ENCODE peak calls at places on chromosomes 11 and 22, in ten cellular contexts. One of them, this sample, is unnamed.

GRCh38 chr11:103883291-103883690 is 153.1 kb upstream of the DDI1 start:
- DNase-seq in astrocyte of the spinal cord: no peak
- DNase-seq in NCI-H1417: no peak
- DNase-seq in activated T-cell treated with anti-CD3 and anti-CD28 coated beads, Interleukin-2, amount 50 U/mL, for 4 hours: no peak
- DNase-seq in NCI-H2107: no peak
- DNase-seq in stimulated activated CD8-positive, alpha-beta memory T cell treated with anti-CD3 and anti-CD28 coated beads, Interleukin-15, amount 100 ng/mL, for 48 hours: no peak
- DNase-seq in NCI-H2081 treated with DMSO at 0.1 percent for 48 hours: no peak
- DNase-seq in GM04504: no peak
- DNase-seq in Daoy: no peak
- DNase-seq in hepatic stellate cell: no peak
- DNase-seq in this sample: no peak

GRCh38 chr11:100632970-100633452 is 54.1 kb upstream of the ARHGAP42 start:
- DNase-seq in hepatic stellate cell: no peak
- DNase-seq in astrocyte of the spinal cord: peak; percentile 60
- DNase-seq in NCI-H1417: peak; percentile 18
- DNase-seq in stimulated activated CD8-positive, alpha-beta memory T cell treated with anti-CD3 and anti-CD28 coated beads, Interleukin-15, amount 100 ng/mL, for 48 hours: no peak
- DNase-seq in NCI-H2107: no peak
- DNase-seq in Daoy: peak; percentile 8
- DNase-seq in activated T-cell treated with anti-CD3 and anti-CD28 coated beads, Interleukin-2, amount 50 U/mL, for 4 hours: no peak
- DNase-seq in GM04504: no peak
- DNase-seq in NCI-H2081 treated with DMSO at 0.1 percent for 48 hours: no peak
- DNase-seq in this sample: no peak

GRCh38 chr11:117054382-117054781 is 43.8 kb downstream of the SIK3 start:
- DNase-seq in Daoy: no peak
- DNase-seq in activated T-cell treated with anti-CD3 and anti-CD28 coated beads, Interleukin-2, amount 50 U/mL, for 4 hours: no peak
- DNase-seq in GM04504: no peak
- DNase-seq in NCI-H2081 treated with DMSO at 0.1 percent for 48 hours: no peak
- DNase-seq in astrocyte of the spinal cord: no peak
- DNase-seq in stimulated activated CD8-positive, alpha-beta memory T cell treated with anti-CD3 and anti-CD28 coated beads, Interleukin-15, amount 100 ng/mL, for 48 hours: no peak
- DNase-seq in hepatic stellate cell: no peak
- DNase-seq in NCI-H1417: no peak
- DNase-seq in NCI-H2107: no peak
- DNase-seq in this sample: no peak

GRCh38 chr11:128039140-128040021 is 548.0 kb downstream of the ETS1 start:
- DNase-seq in NCI-H2107: no peak
- DNase-seq in GM04504: peak; percentile 95
- DNase-seq in astrocyte of the spinal cord: peak; percentile 90
- DNase-seq in hepatic stellate cell: peak; percentile 35
- DNase-seq in NCI-H2081 treated with DMSO at 0.1 percent for 48 hours: no peak
- DNase-seq in Daoy: peak; percentile 96
- DNase-seq in activated T-cell treated with anti-CD3 and anti-CD28 coated beads, Interleukin-2, amount 50 U/mL, for 4 hours: peak; percentile 70
- DNase-seq in NCI-H1417: no peak
- DNase-seq in stimulated activated CD8-positive, alpha-beta memory T cell treated with anti-CD3 and anti-CD28 coated beads, Interleukin-15, amount 100 ng/mL, for 48 hours: peak; percentile 74
- DNase-seq in this sample: peak; percentile 87

GRCh38 chr22:28981818-28982499 is 79.7 kb downstream of the C22orf31 start:
- DNase-seq in NCI-H2107: no peak
- DNase-seq in NCI-H2081 treated with DMSO at 0.1 percent for 48 hours: no peak
- DNase-seq in astrocyte of the spinal cord: no peak
- DNase-seq in stimulated activated CD8-positive, alpha-beta memory T cell treated with anti-CD3 and anti-CD28 coated beads, Interleukin-15, amount 100 ng/mL, for 48 hours: no peak
- DNase-seq in hepatic stellate cell: no peak
- DNase-seq in activated T-cell treated with anti-CD3 and anti-CD28 coated beads, Interleukin-2, amount 50 U/mL, for 4 hours: no peak
- DNase-seq in GM04504: no peak
- DNase-seq in Daoy: no peak
- DNase-seq in NCI-H1417: no peak
- DNase-seq in this sample: no peak

GRCh38 chr22:48265000-48265625 is 1502.7 kb downstream of the TBC1D22A start:
- DNase-seq in hepatic stellate cell: no peak
- DNase-seq in Daoy: no peak
- DNase-seq in stimulated activated CD8-positive, alpha-beta memory T cell treated with anti-CD3 and anti-CD28 coated beads, Interleukin-15, amount 100 ng/mL, for 48 hours: no peak
- DNase-seq in activated T-cell treated with anti-CD3 and anti-CD28 coated beads, Interleukin-2, amount 50 U/mL, for 4 hours: no peak
- DNase-seq in NCI-H2081 treated with DMSO at 0.1 percent for 48 hours: no peak
- DNase-seq in GM04504: no peak
- DNase-seq in astrocyte of the spinal cord: no peak
- DNase-seq in NCI-H1417: no peak
- DNase-seq in NCI-H2107: no peak
- DNase-seq in this sample: no peak

GRCh38 chr11:67271548-67272284 is 5.4 kb downstream of the GRK2 start:
- DNase-seq in activated T-cell treated with anti-CD3 and anti-CD28 coated beads, Interleukin-2, amount 50 U/mL, for 4 hours: peak; percentile 40
- DNase-seq in GM04504: no peak
- DNase-seq in Daoy: no peak
- DNase-seq in NCI-H2081 treated with DMSO at 0.1 percent for 48 hours: no peak
- DNase-seq in NCI-H2107: peak; percentile 76
- DNase-seq in hepatic stellate cell: no peak
- DNase-seq in NCI-H1417: peak; percentile 24
- DNase-seq in astrocyte of the spinal cord: no peak
- DNase-seq in stimulated activated CD8-positive, alpha-beta memory T cell treated with anti-CD3 and anti-CD28 coated beads, Interleukin-15, amount 100 ng/mL, for 48 hours: peak; percentile 75
- DNase-seq in this sample: peak; percentile 81

GRCh38 chr22:50671641-50672040 is 982 bp upstream of the SHANK3 start:
- DNase-seq in NCI-H2081 treated with DMSO at 0.1 percent for 48 hours: no peak
- DNase-seq in Daoy: peak; percentile 34
- DNase-seq in NCI-H1417: no peak
- DNase-seq in stimulated activated CD8-positive, alpha-beta memory T cell treated with anti-CD3 and anti-CD28 coated beads, Interleukin-15, amount 100 ng/mL, for 48 hours: no peak
- DNase-seq in hepatic stellate cell: peak; percentile 56
- DNase-seq in astrocyte of the spinal cord: no peak
- DNase-seq in activated T-cell treated with anti-CD3 and anti-CD28 coated beads, Interleukin-2, amount 50 U/mL, for 4 hours: no peak
- DNase-seq in NCI-H2107: no peak
- DNase-seq in GM04504: no peak
- DNase-seq in this sample: no peak

GRCh38 chr11:106133529-106133928 is 56.1 kb downstream of the AASDHPPT start:
- DNase-seq in GM04504: no peak
- DNase-seq in NCI-H2107: no peak
- DNase-seq in hepatic stellate cell: no peak
- DNase-seq in stimulated activated CD8-positive, alpha-beta memory T cell treated with anti-CD3 and anti-CD28 coated beads, Interleukin-15, amount 100 ng/mL, for 48 hours: no peak
- DNase-seq in NCI-H2081 treated with DMSO at 0.1 percent for 48 hours: no peak
- DNase-seq in NCI-H1417: no peak
- DNase-seq in Daoy: no peak
- DNase-seq in astrocyte of the spinal cord: no peak
- DNase-seq in activated T-cell treated with anti-CD3 and anti-CD28 coated beads, Interleukin-2, amount 50 U/mL, for 4 hours: no peak
- DNase-seq in this sample: no peak

GRCh38 chr22:27876684-27877083 is 42.4 kb downstream of the PITPNB start:
- DNase-seq in NCI-H2081 treated with DMSO at 0.1 percent for 48 hours: peak; percentile 35
- DNase-seq in NCI-H1417: peak; percentile 71
- DNase-seq in astrocyte of the spinal cord: peak; percentile 65
- DNase-seq in activated T-cell treated with anti-CD3 and anti-CD28 coated beads, Interleukin-2, amount 50 U/mL, for 4 hours: no peak
- DNase-seq in Daoy: no peak
- DNase-seq in stimulated activated CD8-positive, alpha-beta memory T cell treated with anti-CD3 and anti-CD28 coated beads, Interleukin-15, amount 100 ng/mL, for 48 hours: no peak
- DNase-seq in hepatic stellate cell: no peak
- DNase-seq in GM04504: no peak
- DNase-seq in NCI-H2107: peak; percentile 54
- DNase-seq in this sample: no peak

GRCh38 chr11:66080055-66080817 is 10.2 kb downstream of the PACS1 start:
- DNase-seq in GM04504: peak; percentile 81
- DNase-seq in NCI-H2081 treated with DMSO at 0.1 percent for 48 hours: no peak
- DNase-seq in Daoy: peak; percentile 73
- DNase-seq in stimulated activated CD8-positive, alpha-beta memory T cell treated with anti-CD3 and anti-CD28 coated beads, Interleukin-15, amount 100 ng/mL, for 48 hours: peak; percentile 44
- DNase-seq in astrocyte of the spinal cord: peak; percentile 71
- DNase-seq in NCI-H1417: no peak
- DNase-seq in activated T-cell treated with anti-CD3 and anti-CD28 coated beads, Interleukin-2, amount 50 U/mL, for 4 hours: peak; percentile 72
- DNase-seq in hepatic stellate cell: peak; percentile 80
- DNase-seq in NCI-H2107: no peak
- DNase-seq in this sample: peak; percentile 42

GRCh38 chr11:12167098-12167999 is 57.0 kb downstream of the MICAL2 start:
- DNase-seq in hepatic stellate cell: no peak
- DNase-seq in stimulated activated CD8-positive, alpha-beta memory T cell treated with anti-CD3 and anti-CD28 coated beads, Interleukin-15, amount 100 ng/mL, for 48 hours: no peak
- DNase-seq in NCI-H1417: peak; percentile 64
- DNase-seq in astrocyte of the spinal cord: peak; percentile 92
- DNase-seq in NCI-H2081 treated with DMSO at 0.1 percent for 48 hours: peak; percentile 25
- DNase-seq in GM04504: peak; percentile 75
- DNase-seq in NCI-H2107: no peak
- DNase-seq in Daoy: peak; percentile 95
- DNase-seq in activated T-cell treated with anti-CD3 and anti-CD28 coated beads, Interleukin-2, amount 50 U/mL, for 4 hours: no peak
- DNase-seq in this sample: no peak

GRCh38 chr11:64131657-64132387 is 34.1 kb downstream of the MACROD1 start:
- DNase-seq in activated T-cell treated with anti-CD3 and anti-CD28 coated beads, Interleukin-2, amount 50 U/mL, for 4 hours: no peak
- DNase-seq in hepatic stellate cell: no peak
- DNase-seq in NCI-H1417: peak; percentile 79
- DNase-seq in Daoy: no peak
- DNase-seq in NCI-H2081 treated with DMSO at 0.1 percent for 48 hours: no peak
- DNase-seq in NCI-H2107: no peak
- DNase-seq in GM04504: no peak
- DNase-seq in stimulated activated CD8-positive, alpha-beta memory T cell treated with anti-CD3 and anti-CD28 coated beads, Interleukin-15, amount 100 ng/mL, for 48 hours: no peak
- DNase-seq in astrocyte of the spinal cord: no peak
- DNase-seq in this sample: no peak

GRCh38 chr11:111426615-111427014 is 47.5 kb upstream of the POU2AF1 start:
- DNase-seq in NCI-H2081 treated with DMSO at 0.1 percent for 48 hours: no peak
- DNase-seq in hepatic stellate cell: no peak
- DNase-seq in Daoy: no peak
- DNase-seq in GM04504: no peak
- DNase-seq in NCI-H1417: peak; percentile 15
- DNase-seq in activated T-cell treated with anti-CD3 and anti-CD28 coated beads, Interleukin-2, amount 50 U/mL, for 4 hours: no peak
- DNase-seq in astrocyte of the spinal cord: no peak
- DNase-seq in NCI-H2107: no peak
- DNase-seq in stimulated activated CD8-positive, alpha-beta memory T cell treated with anti-CD3 and anti-CD28 coated beads, Interleukin-15, amount 100 ng/mL, for 48 hours: no peak
- DNase-seq in this sample: no peak

GRCh38 chr11:63761870-63762661 is 6.5 kb downstream of the ZFTA start:
- DNase-seq in astrocyte of the spinal cord: no peak
- DNase-seq in NCI-H2107: no peak
- DNase-seq in GM04504: no peak
- DNase-seq in Daoy: no peak
- DNase-seq in hepatic stellate cell: no peak
- DNase-seq in NCI-H1417: no peak
- DNase-seq in NCI-H2081 treated with DMSO at 0.1 percent for 48 hours: no peak
- DNase-seq in stimulated activated CD8-positive, alpha-beta memory T cell treated with anti-CD3 and anti-CD28 coated beads, Interleukin-15, amount 100 ng/mL, for 48 hours: no peak
- DNase-seq in activated T-cell treated with anti-CD3 and anti-CD28 coated beads, Interleukin-2, amount 50 U/mL, for 4 hours: no peak
- DNase-seq in this sample: no peak

GRCh38 chr11:66641834-66642233 is 3.3 kb downstream of the RBM4 start:
- DNase-seq in GM04504: no peak
- DNase-seq in Daoy: no peak
- DNase-seq in astrocyte of the spinal cord: no peak
- DNase-seq in NCI-H2081 treated with DMSO at 0.1 percent for 48 hours: no peak
- DNase-seq in NCI-H1417: peak; percentile 4
- DNase-seq in NCI-H2107: no peak
- DNase-seq in stimulated activated CD8-positive, alpha-beta memory T cell treated with anti-CD3 and anti-CD28 coated beads, Interleukin-15, amount 100 ng/mL, for 48 hours: no peak
- DNase-seq in hepatic stellate cell: no peak
- DNase-seq in activated T-cell treated with anti-CD3 and anti-CD28 coated beads, Interleukin-2, amount 50 U/mL, for 4 hours: no peak
- DNase-seq in this sample: no peak

GRCh38 chr11:78030429-78031325 is 7.6 kb upstream of the KCTD14 start:
- DNase-seq in hepatic stellate cell: no peak
- DNase-seq in NCI-H2081 treated with DMSO at 0.1 percent for 48 hours: peak; percentile 94
- DNase-seq in activated T-cell treated with anti-CD3 and anti-CD28 coated beads, Interleukin-2, amount 50 U/mL, for 4 hours: no peak
- DNase-seq in stimulated activated CD8-positive, alpha-beta memory T cell treated with anti-CD3 and anti-CD28 coated beads, Interleukin-15, amount 100 ng/mL, for 48 hours: no peak
- DNase-seq in GM04504: no peak
- DNase-seq in NCI-H2107: peak; percentile 88
- DNase-seq in Daoy: peak; percentile 74
- DNase-seq in NCI-H1417: peak; percentile 80
- DNase-seq in astrocyte of the spinal cord: peak; percentile 78
- DNase-seq in this sample: no peak

GRCh38 chr11:78460468-78460867 is 42.8 kb upstream of the GAB2 start:
- DNase-seq in NCI-H1417: no peak
- DNase-seq in NCI-H2107: no peak
- DNase-seq in astrocyte of the spinal cord: peak; percentile 52
- DNase-seq in GM04504: no peak
- DNase-seq in stimulated activated CD8-positive, alpha-beta memory T cell treated with anti-CD3 and anti-CD28 coated beads, Interleukin-15, amount 100 ng/mL, for 48 hours: no peak
- DNase-seq in hepatic stellate cell: peak; percentile 31
- DNase-seq in Daoy: no peak
- DNase-seq in activated T-cell treated with anti-CD3 and anti-CD28 coated beads, Interleukin-2, amount 50 U/mL, for 4 hours: no peak
- DNase-seq in NCI-H2081 treated with DMSO at 0.1 percent for 48 hours: no peak
- DNase-seq in this sample: no peak

GRCh38 chr11:66115638-66116410 is 45.8 kb downstream of the PACS1 start:
- DNase-seq in activated T-cell treated with anti-CD3 and anti-CD28 coated beads, Interleukin-2, amount 50 U/mL, for 4 hours: no peak
- DNase-seq in hepatic stellate cell: no peak
- DNase-seq in GM04504: no peak
- DNase-seq in NCI-H1417: no peak
- DNase-seq in stimulated activated CD8-positive, alpha-beta memory T cell treated with anti-CD3 and anti-CD28 coated beads, Interleukin-15, amount 100 ng/mL, for 48 hours: no peak
- DNase-seq in astrocyte of the spinal cord: peak; percentile 35
- DNase-seq in NCI-H2107: no peak
- DNase-seq in NCI-H2081 treated with DMSO at 0.1 percent for 48 hours: no peak
- DNase-seq in Daoy: peak; percentile 37
- DNase-seq in this sample: peak; percentile 77

GRCh38 chr22:24201681-24202590 is 20.6 kb downstream of the SUSD2 start:
- DNase-seq in hepatic stellate cell: no peak
- DNase-seq in Daoy: peak; percentile 51
- DNase-seq in NCI-H1417: no peak
- DNase-seq in NCI-H2081 treated with DMSO at 0.1 percent for 48 hours: no peak
- DNase-seq in stimulated activated CD8-positive, alpha-beta memory T cell treated with anti-CD3 and anti-CD28 coated beads, Interleukin-15, amount 100 ng/mL, for 48 hours: no peak
- DNase-seq in astrocyte of the spinal cord: no peak
- DNase-seq in GM04504: no peak
- DNase-seq in activated T-cell treated with anti-CD3 and anti-CD28 coated beads, Interleukin-2, amount 50 U/mL, for 4 hours: no peak
- DNase-seq in NCI-H2107: no peak
- DNase-seq in this sample: no peak

GRCh38 chr11:117836077-117836960 is 11.8 kb upstream of the FXYD2 start:
- DNase-seq in activated T-cell treated with anti-CD3 and anti-CD28 coated beads, Interleukin-2, amount 50 U/mL, for 4 hours: no peak
- DNase-seq in Daoy: no peak
- DNase-seq in GM04504: no peak
- DNase-seq in stimulated activated CD8-positive, alpha-beta memory T cell treated with anti-CD3 and anti-CD28 coated beads, Interleukin-15, amount 100 ng/mL, for 48 hours: no peak
- DNase-seq in NCI-H2081 treated with DMSO at 0.1 percent for 48 hours: no peak
- DNase-seq in NCI-H2107: no peak
- DNase-seq in NCI-H1417: no peak
- DNase-seq in astrocyte of the spinal cord: no peak
- DNase-seq in hepatic stellate cell: no peak
- DNase-seq in this sample: no peak

GRCh38 chr11:122803306-122803705 is 35.0 kb upstream of the CRTAM start:
- DNase-seq in NCI-H1417: no peak
- DNase-seq in Daoy: peak; percentile 84
- DNase-seq in stimulated activated CD8-positive, alpha-beta memory T cell treated with anti-CD3 and anti-CD28 coated beads, Interleukin-15, amount 100 ng/mL, for 48 hours: no peak
- DNase-seq in GM04504: peak; percentile 54
- DNase-seq in NCI-H2107: no peak
- DNase-seq in hepatic stellate cell: peak; percentile 57
- DNase-seq in NCI-H2081 treated with DMSO at 0.1 percent for 48 hours: no peak
- DNase-seq in activated T-cell treated with anti-CD3 and anti-CD28 coated beads, Interleukin-2, amount 50 U/mL, for 4 hours: no peak
- DNase-seq in astrocyte of the spinal cord: peak; percentile 73
- DNase-seq in this sample: no peak

GRCh38 chr22:49321477-49322055 is 506.1 kb downstream of the BRD1 start:
- DNase-seq in astrocyte of the spinal cord: no peak
- DNase-seq in NCI-H1417: no peak
- DNase-seq in GM04504: no peak
- DNase-seq in NCI-H2107: no peak
- DNase-seq in activated T-cell treated with anti-CD3 and anti-CD28 coated beads, Interleukin-2, amount 50 U/mL, for 4 hours: no peak
- DNase-seq in NCI-H2081 treated with DMSO at 0.1 percent for 48 hours: no peak
- DNase-seq in Daoy: no peak
- DNase-seq in hepatic stellate cell: no peak
- DNase-seq in stimulated activated CD8-positive, alpha-beta memory T cell treated with anti-CD3 and anti-CD28 coated beads, Interleukin-15, amount 100 ng/mL, for 48 hours: no peak
- DNase-seq in this sample: no peak

GRCh38 chr11:106853850-106854401 is 164.3 kb downstream of the GUCY1A2 start:
- DNase-seq in astrocyte of the spinal cord: no peak
- DNase-seq in GM04504: no peak
- DNase-seq in hepatic stellate cell: no peak
- DNase-seq in stimulated activated CD8-positive, alpha-beta memory T cell treated with anti-CD3 and anti-CD28 coated beads, Interleukin-15, amount 100 ng/mL, for 48 hours: no peak
- DNase-seq in NCI-H1417: no peak
- DNase-seq in Daoy: no peak
- DNase-seq in NCI-H2081 treated with DMSO at 0.1 percent for 48 hours: no peak
- DNase-seq in NCI-H2107: no peak
- DNase-seq in activated T-cell treated with anti-CD3 and anti-CD28 coated beads, Interleukin-2, amount 50 U/mL, for 4 hours: no peak
- DNase-seq in this sample: no peak

GRCh38 chr11:14907411-14908213 is 15.6 kb upstream of the CYP2R1 start:
- DNase-seq in NCI-H2107: peak; percentile 78
- DNase-seq in hepatic stellate cell: no peak
- DNase-seq in stimulated activated CD8-positive, alpha-beta memory T cell treated with anti-CD3 and anti-CD28 coated beads, Interleukin-15, amount 100 ng/mL, for 48 hours: peak; percentile 66
- DNase-seq in NCI-H1417: peak; percentile 78
- DNase-seq in NCI-H2081 treated with DMSO at 0.1 percent for 48 hours: peak; percentile 24
- DNase-seq in activated T-cell treated with anti-CD3 and anti-CD28 coated beads, Interleukin-2, amount 50 U/mL, for 4 hours: peak; percentile 88
- DNase-seq in Daoy: peak; percentile 59
- DNase-seq in astrocyte of the spinal cord: peak; percentile 27
- DNase-seq in GM04504: no peak
- DNase-seq in this sample: peak; percentile 73

GRCh38 chr11:61834278-61835004 is 6.3 kb downstream of the FADS2 start:
- DNase-seq in GM04504: no peak
- DNase-seq in NCI-H1417: no peak
- DNase-seq in Daoy: peak; percentile 57
- DNase-seq in stimulated activated CD8-positive, alpha-beta memory T cell treated with anti-CD3 and anti-CD28 coated beads, Interleukin-15, amount 100 ng/mL, for 48 hours: no peak
- DNase-seq in activated T-cell treated with anti-CD3 and anti-CD28 coated beads, Interleukin-2, amount 50 U/mL, for 4 hours: no peak
- DNase-seq in NCI-H2107: peak; percentile 48
- DNase-seq in astrocyte of the spinal cord: peak; percentile 76
- DNase-seq in NCI-H2081 treated with DMSO at 0.1 percent for 48 hours: peak; percentile 29
- DNase-seq in hepatic stellate cell: peak; percentile 82
- DNase-seq in this sample: peak; percentile 77

GRCh38 chr11:64697663-64698375 is 25.2 kb downstream of the NRXN2 start:
- DNase-seq in Daoy: no peak
- DNase-seq in NCI-H2081 treated with DMSO at 0.1 percent for 48 hours: no peak
- DNase-seq in GM04504: no peak
- DNase-seq in hepatic stellate cell: no peak
- DNase-seq in NCI-H2107: no peak
- DNase-seq in stimulated activated CD8-positive, alpha-beta memory T cell treated with anti-CD3 and anti-CD28 coated beads, Interleukin-15, amount 100 ng/mL, for 48 hours: no peak
- DNase-seq in activated T-cell treated with anti-CD3 and anti-CD28 coated beads, Interleukin-2, amount 50 U/mL, for 4 hours: no peak
- DNase-seq in NCI-H1417: no peak
- DNase-seq in astrocyte of the spinal cord: no peak
- DNase-seq in this sample: no peak

GRCh38 chr11:57358543-57358961 is 20.4 kb downstream of the P2RX3 start:
- DNase-seq in astrocyte of the spinal cord: no peak
- DNase-seq in Daoy: no peak
- DNase-seq in NCI-H2081 treated with DMSO at 0.1 percent for 48 hours: no peak
- DNase-seq in GM04504: no peak
- DNase-seq in hepatic stellate cell: no peak
- DNase-seq in stimulated activated CD8-positive, alpha-beta memory T cell treated with anti-CD3 and anti-CD28 coated beads, Interleukin-15, amount 100 ng/mL, for 48 hours: no peak
- DNase-seq in NCI-H1417: no peak
- DNase-seq in activated T-cell treated with anti-CD3 and anti-CD28 coated beads, Interleukin-2, amount 50 U/mL, for 4 hours: no peak
- DNase-seq in NCI-H2107: no peak
- DNase-seq in this sample: no peak

This sample was measured in immature natural killer cell.